ENCODE peak calls at places on chromosomes 11 and 22, in eight cellular contexts. One of them, this sample, is unnamed.

GRCh38 chr22:46180370-46181137 is 30.2 kb downstream of the PPARA start:
- DNase-seq in coronary artery: no peak
- DNase-seq in lung: no peak
- DNase-seq in psoas muscle: no peak
- DNase-seq in adrenal gland: peak
- DNase-seq in astrocyte: no peak
- DNase-seq in brain microvascular endothelial cell: no peak
- DNase-seq in WERI-Rb-1: no peak
- DNase-seq in this sample: no peak

GRCh38 chr22:24503137-24503850 is 8.2 kb downstream of the UPB1 start:
- DNase-seq in adrenal gland: peak
- DNase-seq in coronary artery: no peak
- DNase-seq in brain microvascular endothelial cell: peak
- DNase-seq in lung: peak
- DNase-seq in psoas muscle: peak
- DNase-seq in astrocyte: no peak
- DNase-seq in WERI-Rb-1: peak
- DNase-seq in this sample: no peak

GRCh38 chr11:36452987-36453386 is 57.1 kb downstream of the TRAF6 start:
- DNase-seq in WERI-Rb-1: no peak
- DNase-seq in coronary artery: no peak
- DNase-seq in astrocyte: no peak
- DNase-seq in lung: no peak
- DNase-seq in psoas muscle: no peak
- DNase-seq in adrenal gland: no peak
- DNase-seq in brain microvascular endothelial cell: no peak
- DNase-seq in this sample: no peak

GRCh38 chr11:72471005-72471898 is 36.9 kb upstream of the CLPB start:
- DNase-seq in psoas muscle: peak
- DNase-seq in astrocyte: peak
- DNase-seq in WERI-Rb-1: peak
- DNase-seq in adrenal gland: peak
- DNase-seq in brain microvascular endothelial cell: peak
- DNase-seq in lung: peak
- DNase-seq in coronary artery: no peak
- DNase-seq in this sample: peak

GRCh38 chr11:86459682-86460460 is 85.2 kb downstream of the CCDC81 start:
- DNase-seq in adrenal gland: peak
- DNase-seq in psoas muscle: no peak
- DNase-seq in brain microvascular endothelial cell: peak
- DNase-seq in coronary artery: peak
- DNase-seq in WERI-Rb-1: no peak
- DNase-seq in lung: peak
- DNase-seq in astrocyte: peak
- DNase-seq in this sample: peak

GRCh38 chr11:76614471-76615183 is 55.9 kb downstream of the LRRC32 start:
- DNase-seq in WERI-Rb-1: no peak
- DNase-seq in coronary artery: peak
- DNase-seq in adrenal gland: no peak
- DNase-seq in brain microvascular endothelial cell: no peak
- DNase-seq in lung: no peak
- DNase-seq in psoas muscle: peak
- DNase-seq in astrocyte: no peak
- DNase-seq in this sample: no peak

GRCh38 chr11:19576054-19576453 is 136.6 kb upstream of the NAV2 start:
- DNase-seq in coronary artery: peak
- DNase-seq in lung: peak
- DNase-seq in brain microvascular endothelial cell: no peak
- DNase-seq in astrocyte: no peak
- DNase-seq in adrenal gland: no peak
- DNase-seq in WERI-Rb-1: no peak
- DNase-seq in psoas muscle: no peak
- DNase-seq in this sample: no peak

GRCh38 chr11:58057481-58057880 is 26.7 kb downstream of the OR6Q1 start:
- DNase-seq in WERI-Rb-1: no peak
- DNase-seq in psoas muscle: no peak
- DNase-seq in astrocyte: peak
- DNase-seq in brain microvascular endothelial cell: no peak
- DNase-seq in adrenal gland: no peak
- DNase-seq in coronary artery: no peak
- DNase-seq in lung: no peak
- DNase-seq in this sample: no peak

GRCh38 chr22:24400037-24400725 is 27.2 kb upstream of the ADORA2A start:
- DNase-seq in brain microvascular endothelial cell: no peak
- DNase-seq in adrenal gland: no peak
- DNase-seq in astrocyte: no peak
- DNase-seq in lung: no peak
- DNase-seq in coronary artery: no peak
- DNase-seq in WERI-Rb-1: no peak
- DNase-seq in psoas muscle: no peak
- DNase-seq in this sample: no peak

GRCh38 chr11:84714316-84714780 is 912.8 kb downstream of the DLG2 start:
- DNase-seq in coronary artery: no peak
- DNase-seq in psoas muscle: peak
- DNase-seq in adrenal gland: peak
- DNase-seq in lung: no peak
- DNase-seq in WERI-Rb-1: peak
- DNase-seq in astrocyte: peak
- DNase-seq in brain microvascular endothelial cell: peak
- DNase-seq in this sample: no peak

GRCh38 chr11:134074346-134074745 is 5.5 kb downstream of the JAM3 start:
- DNase-seq in astrocyte: peak
- DNase-seq in WERI-Rb-1: no peak
- DNase-seq in coronary artery: no peak
- DNase-seq in adrenal gland: no peak
- DNase-seq in brain microvascular endothelial cell: peak
- DNase-seq in lung: no peak
- DNase-seq in psoas muscle: no peak
- DNase-seq in this sample: no peak

GRCh38 chr11:71120346-71120963 is 131.9 kb downstream of the SHANK2 start:
- DNase-seq in psoas muscle: no peak
- DNase-seq in adrenal gland: no peak
- DNase-seq in coronary artery: no peak
- DNase-seq in WERI-Rb-1: peak
- DNase-seq in lung: no peak
- DNase-seq in brain microvascular endothelial cell: no peak
- DNase-seq in astrocyte: no peak
- DNase-seq in this sample: no peak

GRCh38 chr11:35235944-35236666 is 97.1 kb downstream of the CD44 start:
- DNase-seq in brain microvascular endothelial cell: no peak
- DNase-seq in adrenal gland: no peak
- DNase-seq in WERI-Rb-1: no peak
- DNase-seq in coronary artery: no peak
- DNase-seq in astrocyte: peak
- DNase-seq in lung: no peak
- DNase-seq in psoas muscle: no peak
- DNase-seq in this sample: no peak

GRCh38 chr22:24441406-24442351 is 14.3 kb downstream of the ADORA2A start:
- DNase-seq in astrocyte: no peak
- DNase-seq in WERI-Rb-1: no peak
- DNase-seq in coronary artery: peak
- DNase-seq in lung: no peak
- DNase-seq in psoas muscle: peak
- DNase-seq in brain microvascular endothelial cell: no peak
- DNase-seq in adrenal gland: peak
- DNase-seq in this sample: no peak

GRCh38 chr11:68525320-68525719 is 64.8 kb downstream of the PPP6R3 start:
- DNase-seq in astrocyte: no peak
- DNase-seq in lung: no peak
- DNase-seq in brain microvascular endothelial cell: no peak
- DNase-seq in WERI-Rb-1: no peak
- DNase-seq in adrenal gland: no peak
- DNase-seq in psoas muscle: no peak
- DNase-seq in coronary artery: no peak
- DNase-seq in this sample: no peak

GRCh38 chr11:65863889-65864757 is 3.9 kb downstream of the MUS81 start:
- DNase-seq in lung: no peak
- DNase-seq in astrocyte: no peak
- DNase-seq in WERI-Rb-1: no peak
- DNase-seq in adrenal gland: no peak
- DNase-seq in coronary artery: peak
- DNase-seq in psoas muscle: peak
- DNase-seq in brain microvascular endothelial cell: no peak
- DNase-seq in this sample: no peak

DNA sequence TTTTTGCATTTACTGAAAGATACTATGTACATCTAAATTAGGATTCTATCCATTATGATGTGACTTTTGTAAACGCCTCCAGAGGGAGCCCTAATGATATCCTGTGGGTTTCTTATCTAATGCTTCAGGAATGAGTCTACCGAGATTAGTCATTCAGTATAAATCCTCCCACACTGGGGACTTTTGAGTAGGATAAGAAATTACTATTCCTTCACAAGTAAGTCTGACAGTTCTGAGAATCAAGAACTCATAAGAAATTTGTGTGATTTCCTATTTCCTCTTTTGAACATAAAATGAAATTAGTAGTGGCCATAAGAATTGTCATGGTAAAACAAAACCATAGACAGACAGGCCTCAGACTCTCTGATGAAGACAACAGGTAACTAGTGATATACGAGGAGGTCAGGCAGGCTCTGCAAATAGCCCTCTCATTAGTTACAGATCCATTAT is 10.0 kb upstream of the OR5M1 start:
- DNase-seq in brain microvascular endothelial cell: peak
- DNase-seq in WERI-Rb-1: no peak
- DNase-seq in psoas muscle: no peak
- DNase-seq in coronary artery: no peak
- DNase-seq in lung: no peak
- DNase-seq in adrenal gland: no peak
- DNase-seq in astrocyte: peak
- DNase-seq in this sample: peak
- TF ChIP-seq CTCF in brain microvascular endothelial cell: no peak
- TF ChIP-seq CTCF in WERI-Rb-1: no peak
- TF ChIP-seq CTCF in psoas muscle: peak
- TF ChIP-seq CTCF in coronary artery: no peak
- TF ChIP-seq CTCF in lung: no peak
- TF ChIP-seq CTCF in adrenal gland: no peak
- TF ChIP-seq CTCF in astrocyte: peak
- TF ChIP-seq CTCF in this sample: peak

GRCh38 chr22:36329217-36330078 is 58.3 kb downstream of the MYH9 start:
- DNase-seq in lung: peak
- DNase-seq in WERI-Rb-1: no peak
- DNase-seq in astrocyte: peak
- DNase-seq in coronary artery: peak
- DNase-seq in adrenal gland: peak
- DNase-seq in psoas muscle: no peak
- DNase-seq in brain microvascular endothelial cell: peak
- DNase-seq in this sample: peak
- H3K4me3 ChIP-seq in lung: no peak
- H3K4me3 ChIP-seq in WERI-Rb-1: no peak
- H3K4me3 ChIP-seq in astrocyte: no peak
- H3K4me3 ChIP-seq in coronary artery: peak
- H3K4me3 ChIP-seq in adrenal gland: no peak
- H3K4me3 ChIP-seq in psoas muscle: peak
- H3K4me3 ChIP-seq in brain microvascular endothelial cell: peak
- H3K4me3 ChIP-seq in this sample: no peak

GRCh38 chr11:122788781-122789535 is 49.3 kb upstream of the CRTAM start:
- DNase-seq in coronary artery: peak
- DNase-seq in psoas muscle: no peak
- DNase-seq in adrenal gland: no peak
- DNase-seq in lung: no peak
- DNase-seq in brain microvascular endothelial cell: no peak
- DNase-seq in astrocyte: no peak
- DNase-seq in WERI-Rb-1: no peak
- DNase-seq in this sample: no peak
- TF ChIP-seq CTCF in coronary artery: no peak
- TF ChIP-seq CTCF in psoas muscle: no peak
- TF ChIP-seq CTCF in adrenal gland: no peak
- TF ChIP-seq CTCF in lung: no peak
- TF ChIP-seq CTCF in brain microvascular endothelial cell: peak
- TF ChIP-seq CTCF in astrocyte: no peak
- TF ChIP-seq CTCF in WERI-Rb-1: no peak
- TF ChIP-seq CTCF in this sample: no peak

GRCh38 chr22:19466848-19467752 is 11.9 kb downstream of the UFD1 start:
- DNase-seq in psoas muscle: no peak
- DNase-seq in astrocyte: no peak
- DNase-seq in WERI-Rb-1: no peak
- DNase-seq in coronary artery: no peak
- DNase-seq in adrenal gland: peak
- DNase-seq in lung: no peak
- DNase-seq in brain microvascular endothelial cell: no peak
- DNase-seq in this sample: no peak
- H3K4me3 ChIP-seq in psoas muscle: no peak
- H3K4me3 ChIP-seq in astrocyte: no peak
- H3K4me3 ChIP-seq in WERI-Rb-1: no peak
- H3K4me3 ChIP-seq in coronary artery: no peak
- H3K4me3 ChIP-seq in adrenal gland: no peak
- H3K4me3 ChIP-seq in lung: no peak
- H3K4me3 ChIP-seq in brain microvascular endothelial cell: no peak
- H3K4me3 ChIP-seq in this sample: no peak

DNA sequence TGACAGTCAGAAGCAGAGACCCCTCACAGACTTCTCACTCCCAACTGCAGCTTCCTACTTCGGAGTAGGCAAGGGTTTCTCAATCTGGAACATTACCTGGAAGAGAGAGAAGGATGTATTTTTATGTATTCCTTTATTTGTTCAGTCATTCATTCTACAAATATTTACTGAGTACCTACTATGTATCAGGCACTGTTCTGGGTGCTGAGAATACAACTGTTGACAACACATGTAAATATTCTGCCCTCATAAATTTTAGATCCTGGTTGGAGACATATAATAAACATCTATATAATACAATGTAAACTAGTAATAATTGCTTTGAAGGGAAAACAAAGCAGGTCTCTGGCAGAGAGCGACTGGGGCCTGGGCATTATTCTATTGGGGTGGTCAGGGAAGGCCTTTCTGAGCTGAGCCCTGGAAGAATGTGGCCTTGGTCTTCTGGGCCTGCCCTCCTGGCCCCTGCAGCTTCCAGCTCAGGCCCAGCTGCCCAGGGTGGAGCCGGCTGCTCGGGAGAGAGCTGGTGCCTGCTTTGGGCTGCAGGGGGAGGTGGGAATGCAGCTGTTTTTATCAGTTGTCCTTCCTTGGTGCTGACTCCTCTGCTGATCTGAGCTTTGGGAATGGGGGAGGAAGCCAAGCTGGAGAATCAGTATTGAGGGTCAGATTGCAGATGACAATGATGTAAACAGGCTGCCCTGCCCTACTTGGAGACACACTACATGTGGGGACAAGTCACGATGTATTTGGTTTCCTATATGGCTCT is 46.8 kb downstream of the PKNOX2 start:
- DNase-seq in psoas muscle: peak
- DNase-seq in coronary artery: no peak
- DNase-seq in astrocyte: no peak
- DNase-seq in lung: no peak
- DNase-seq in adrenal gland: no peak
- DNase-seq in WERI-Rb-1: no peak
- DNase-seq in brain microvascular endothelial cell: no peak
- DNase-seq in this sample: no peak
- TF ChIP-seq CTCF in psoas muscle: peak
- TF ChIP-seq CTCF in coronary artery: no peak
- TF ChIP-seq CTCF in astrocyte: no peak
- TF ChIP-seq CTCF in lung: no peak
- TF ChIP-seq CTCF in adrenal gland: no peak
- TF ChIP-seq CTCF in WERI-Rb-1: no peak
- TF ChIP-seq CTCF in brain microvascular endothelial cell: peak
- TF ChIP-seq CTCF in this sample: no peak

This sample was measured in AG09309.